ENCODE peak calls at places on chromosomes 6 and 20, in four cellular contexts. I is HCT116, R is left lung, F is adrenal gland. L is an unnamed sample.
A peak's percentile ranks its signal among the peaks of the same experiment; 100 is the strongest.

GRCh38 chr6:159203304-159204005 is 34.3 kb downstream of the FNDC1 start:
- DNase-seq in I (no peak), F (no peak), R (no peak), L (peak; percentile 11)

GRCh38 chr6:169617562-169617961 is 84.3 kb downstream of the WDR27 start:
- DNase-seq in I (no peak), R (no peak), F (no peak), L (no peak)

GRCh38 chr6:134640229-134640628 is 309.7 kb downstream of the ALDH8A1 start:
- DNase-seq in F (no peak), R (no peak), I (no peak), L (no peak)

GRCh38 chr6:33075568-33076405 is at the start of gene HLA-DPB1:
- DNase-seq in F (no peak), R (no peak), I (peak; percentile 52), L (peak; percentile 78)

GRCh38 chr20:57289401-57290177 is 23.1 kb upstream of the BMP7 start:
- DNase-seq in R (no peak), I (no peak), F (no peak), L (no peak)

GRCh38 chr20:49562341-49563014 is 5.5 kb downstream of the PTGIS start:
- DNase-seq in F (peak; percentile 83), I (peak; percentile 23), R (peak; percentile 65), L (peak; percentile 68)

GRCh38 chr6:85867595-85867994 is 224.9 kb upstream of the SYNCRIP start:
- DNase-seq in F (no peak), I (no peak), R (no peak), L (no peak)

GRCh38 chr6:33192105-33192646 is at the start of gene COL11A2:
- DNase-seq in R (no peak), F (no peak), I (no peak), L (no peak)

GRCh38 chr6:52503344-52503747 is 73.5 kb downstream of the TRAM2 start:
- DNase-seq in R (no peak), I (no peak), F (no peak), L (peak; percentile 15)

GRCh38 chr6:129568015-129568414 is 142.0 kb downstream of the ARHGAP18 start:
- DNase-seq in I (no peak), R (no peak), F (no peak), L (no peak)

GRCh38 chr6:129565331-129565730 is 144.6 kb downstream of the ARHGAP18 start:
- DNase-seq in R (no peak), I (no peak), F (no peak), L (no peak)

GRCh38 chr6:129567374-129567773 is 142.6 kb downstream of the ARHGAP18 start:
- DNase-seq in F (peak; percentile 25), R (no peak), I (peak; percentile 10), L (peak; percentile 4)
- TF ChIP-seq CTCF in F (peak; percentile 42), R (peak; percentile 46), I (peak; percentile 38), L (no peak)

GRCh38 chr6:148431413-148431812 is 88.8 kb downstream of the SASH1 start:
- DNase-seq in R (no peak), F (no peak), I (no peak), L (no peak)

GRCh38 chr6:148431840-148432239 is 89.2 kb downstream of the SASH1 start:
- DNase-seq in F (no peak), I (no peak), R (no peak), L (no peak)

GRCh38 chr6:148435386-148435785 is 92.7 kb downstream of the SASH1 start:
- DNase-seq in I (no peak), R (no peak), F (no peak), L (no peak)

GRCh38 chr6:148430897-148431296 is 88.3 kb downstream of the SASH1 start:
- DNase-seq in F (no peak), R (no peak), I (no peak), L (no peak)

GRCh38 chr6:148432405-148433195 is 90.0 kb downstream of the SASH1 start:
- DNase-seq in R (no peak), I (no peak), F (no peak), L (no peak)
- H3K27ac ChIP-seq in R (no peak overlapping the region), I (no peak overlapping the region), F (no peak overlapping the region), L (no peak overlapping the region)

GRCh38 chr6:30171677-30172471 is 8.5 kb downstream of the TRIM15 start:
- DNase-seq in I (no peak), F (no peak), R (peak; percentile 47), L (no peak)
- TF ChIP-seq CTCF in I (no peak), F (no peak), R (no peak), L (no peak)

GRCh38 chr6:24883618-24884017 is 52.1 kb downstream of the RIPOR2 start:
- DNase-seq in I (no peak), F (no peak), R (no peak), L (no peak)
- H3K27ac ChIP-seq in I (no peak overlapping the region), F (no peak overlapping the region), R (no peak overlapping the region), L (no peak overlapping the region)

GRCh38 chr20:1396702-1397101 is 3.8 kb upstream of the FKBP1A start:
- DNase-seq in R (no peak), F (no peak), I (no peak), L (no peak)

GRCh38 chr20:1401431-1401907 is 8.6 kb upstream of the FKBP1A start:
- DNase-seq in I (no peak), F (no peak), R (no peak), L (no peak)

GRCh38 chr20:1393507-1393882 is 641 bp upstream of the FKBP1A start:
- DNase-seq in I (no peak), R (no peak), F (no peak), L (no peak)

GRCh38 chr20:1396264-1396663 is 3.4 kb upstream of the FKBP1A start:
- DNase-seq in I (no peak), F (no peak), R (no peak), L (no peak)

DNA sequence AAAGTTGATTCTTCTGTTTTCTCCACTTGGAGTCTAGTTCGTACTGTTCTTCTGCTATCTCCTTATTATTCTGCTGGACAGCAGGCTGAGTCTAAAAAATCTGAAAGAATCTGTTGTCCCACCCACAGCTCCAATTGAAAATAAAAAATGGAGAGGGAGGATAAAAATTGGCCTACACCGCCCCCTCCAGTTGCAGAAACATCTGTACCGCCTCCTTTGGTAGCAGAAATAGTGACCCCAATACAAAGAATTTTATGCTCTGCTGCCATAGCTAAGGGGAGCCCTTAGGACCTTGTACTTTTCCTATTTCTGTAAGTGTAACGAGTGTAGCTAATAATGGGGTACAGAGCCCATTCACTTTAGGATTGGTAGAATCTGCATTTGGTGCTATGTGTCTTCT is 4.9 kb upstream of the FKBP1A start:
- DNase-seq in I (no peak), R (no peak), F (no peak), L (no peak)
- TF ChIP-seq CTCF in I (peak; percentile 45), R (peak; percentile 19), F (peak; percentile 51), L (no peak)

L was measured in RWPE1.